ENCODE peak calls at places on chromosomes 2 and 18, in eight cellular contexts. E is activated T-cell treated with anti-CD3 and anti-CD28 coated beads for 1 hour, H is body of pancreas, K is adrenal gland, A is heart right ventricle, B is hippocampal formation, D is endothelial cell, J is right cardiac atrium. G is an unnamed sample.
A peak's percentile ranks its signal among the peaks of the same experiment; 100 is the strongest.

GRCh38 chr2:161992526-161992925 is 81.5 kb downstream of the DPP4 start:
- DNase-seq in A (no peak), B (no peak), H (no peak), E (peak; percentile 14), D (no peak), K (no peak), J (no peak), G (no peak)

GRCh38 chr18:54611819-54612218 is 20.8 kb downstream of the DYNAP start:
- DNase-seq in A (no peak), D (no peak), K (no peak), H (no peak), J (no peak), B (no peak), E (no peak), G (no peak)

GRCh38 chr2:207122914-207123744 is 42.6 kb downstream of the KLF7 start:
- DNase-seq in A (no peak), B (no peak), E (no peak), K (no peak), D (no peak), H (no peak), J (no peak), G (no peak)

GRCh38 chr2:197137826-197138480 is 172.6 kb downstream of the ANKRD44 start:
- DNase-seq in K (no peak), D (no peak), B (no peak), J (no peak), A (no peak), E (no peak), H (no peak), G (no peak)

GRCh38 chr2:173271825-173272224 is 82.8 kb upstream of the CDCA7 start:
- DNase-seq in A (no peak), E (no peak), H (no peak), D (no peak), B (no peak), J (no peak), K (no peak), G (no peak)

GRCh38 chr2:240390091-240391073 is 45.1 kb upstream of the GPC1 start:
- DNase-seq in A (no peak), J (no peak), H (no peak), B (no peak), E (no peak), K (peak; percentile 16), D (no peak), G (no peak)

GRCh38 chr2:19865151-19865550 is 36.6 kb downstream of the TTC32 start:
- DNase-seq in D (no peak), H (no peak), K (no peak), E (no peak), J (no peak), B (no peak), A (no peak), G (no peak)

GRCh38 chr2:109242654-109243331 is 113.8 kb downstream of the SH3RF3 start:
- DNase-seq in D (no peak), K (peak; percentile 66), H (no peak), J (peak; percentile 65), B (no peak), A (no peak), E (no peak), G (no peak)

GRCh38 chr18:46575851-46576250 is 81.2 kb downstream of the LOXHD1 start:
- DNase-seq in J (no peak), B (no peak), D (no peak), H (no peak), A (no peak), E (no peak), K (no peak), G (no peak)

GRCh38 chr2:134917958-134918517 is 584 bp upstream of the CCNT2 start:
- DNase-seq in J (no peak), K (no peak), D (peak; percentile 82), E (peak; percentile 82), A (no peak), H (peak; percentile 89), B (peak; percentile 98), G (peak; percentile 60)

GRCh38 chr2:237473474-237474453 is 13.3 kb upstream of the MLPH start:
- DNase-seq in A (no peak), D (no peak), E (no peak), K (peak; percentile 39), B (peak; percentile 23), H (no peak), J (peak; percentile 68), G (no peak)

GRCh38 chr2:10009271-10009810 is 34.0 kb upstream of the KLF11 start:
- DNase-seq in A (no peak), B (no peak), H (peak; percentile 37), D (no peak), J (no peak), E (no peak), K (no peak), G (no peak)

GRCh38 chr2:135664623-135665068 is 77.0 kb upstream of the UBXN4 start:
- DNase-seq in D (no peak), J (no peak), K (no peak), H (no peak), B (no peak), A (no peak), E (no peak), G (no peak)

GRCh38 chr2:23213196-23213595 is 171.8 kb upstream of the KLHL29 start:
- DNase-seq in H (no peak), J (no peak), D (no peak), K (no peak), B (no peak), E (no peak), A (no peak), G (no peak)

GRCh38 chr2:57802243-57802642 is 244.4 kb upstream of the VRK2 start:
- DNase-seq in H (no peak), J (no peak), K (no peak), D (no peak), E (no peak), A (no peak), B (no peak), G (no peak)

GRCh38 chr2:65660340-65660739 is 227.9 kb upstream of the SPRED2 start:
- DNase-seq in H (no peak), A (no peak), B (no peak), K (no peak), E (no peak), J (no peak), D (no peak), G (no peak)

G was measured in NCI-H187 treated with DMSO at 0.1 percent for 48 hours.